ENCODE peak calls at places on chromosome 9, in six cellular contexts. One of them, this sample, is unnamed.

GRCh38 chr9:128716581-128717254 is 7.2 kb downstream of the ZDHHC12 start:
- DNase-seq in activated CD4-positive, alpha-beta T cell treated with anti-CD3 and anti-CD28 coated beads, Interleukin-2, amount 50 U/mL, for 4 hours: no peak
- DNase-seq in glomerular endothelial cell: no peak
- DNase-seq in foreskin fibroblast: no peak
- DNase-seq in HEK293T: no peak
- DNase-seq in stimulated activated CD4-positive, alpha-beta T cell treated with anti-CD3 and anti-CD28 coated beads, TNF-alpha, amount 100 ng/mL, for 1 hour: no peak
- DNase-seq in this sample: no peak

GRCh38 chr9:137486141-137486490 is 27.0 kb upstream of the NSMF start:
- DNase-seq in stimulated activated CD4-positive, alpha-beta T cell treated with anti-CD3 and anti-CD28 coated beads, TNF-alpha, amount 100 ng/mL, for 1 hour: no peak
- DNase-seq in foreskin fibroblast: no peak
- DNase-seq in HEK293T: no peak
- DNase-seq in glomerular endothelial cell: no peak
- DNase-seq in activated CD4-positive, alpha-beta T cell treated with anti-CD3 and anti-CD28 coated beads, Interleukin-2, amount 50 U/mL, for 4 hours: no peak
- DNase-seq in this sample: no peak

GRCh38 chr9:78236511-78236950 is 656 bp downstream of the CEP78 start:
- DNase-seq in foreskin fibroblast: no peak
- DNase-seq in activated CD4-positive, alpha-beta T cell treated with anti-CD3 and anti-CD28 coated beads, Interleukin-2, amount 50 U/mL, for 4 hours: no peak
- DNase-seq in stimulated activated CD4-positive, alpha-beta T cell treated with anti-CD3 and anti-CD28 coated beads, TNF-alpha, amount 100 ng/mL, for 1 hour: no peak
- DNase-seq in HEK293T: peak; percentile 41
- DNase-seq in glomerular endothelial cell: no peak
- DNase-seq in this sample: no peak

GRCh38 chr9:123111977-123112869 is 78.8 kb downstream of the GPR21 start:
- DNase-seq in stimulated activated CD4-positive, alpha-beta T cell treated with anti-CD3 and anti-CD28 coated beads, TNF-alpha, amount 100 ng/mL, for 1 hour: no peak
- DNase-seq in HEK293T: no peak
- DNase-seq in foreskin fibroblast: no peak
- DNase-seq in activated CD4-positive, alpha-beta T cell treated with anti-CD3 and anti-CD28 coated beads, Interleukin-2, amount 50 U/mL, for 4 hours: no peak
- DNase-seq in glomerular endothelial cell: no peak
- DNase-seq in this sample: no peak

GRCh38 chr9:112925058-112925641 is 34.5 kb upstream of the SLC46A2 start:
- DNase-seq in stimulated activated CD4-positive, alpha-beta T cell treated with anti-CD3 and anti-CD28 coated beads, TNF-alpha, amount 100 ng/mL, for 1 hour: no peak
- DNase-seq in foreskin fibroblast: peak; percentile 21
- DNase-seq in activated CD4-positive, alpha-beta T cell treated with anti-CD3 and anti-CD28 coated beads, Interleukin-2, amount 50 U/mL, for 4 hours: no peak
- DNase-seq in HEK293T: peak; percentile 41
- DNase-seq in glomerular endothelial cell: no peak
- DNase-seq in this sample: no peak

GRCh38 chr9:130542038-130542437 is 37.3 kb upstream of the FUBP3 start:
- DNase-seq in glomerular endothelial cell: no peak
- DNase-seq in HEK293T: no peak
- DNase-seq in activated CD4-positive, alpha-beta T cell treated with anti-CD3 and anti-CD28 coated beads, Interleukin-2, amount 50 U/mL, for 4 hours: no peak
- DNase-seq in foreskin fibroblast: no peak
- DNase-seq in stimulated activated CD4-positive, alpha-beta T cell treated with anti-CD3 and anti-CD28 coated beads, TNF-alpha, amount 100 ng/mL, for 1 hour: no peak
- DNase-seq in this sample: no peak

GRCh38 chr9:126379661-126380365 is 53.2 kb downstream of the MVB12B start:
- DNase-seq in stimulated activated CD4-positive, alpha-beta T cell treated with anti-CD3 and anti-CD28 coated beads, TNF-alpha, amount 100 ng/mL, for 1 hour: no peak
- DNase-seq in glomerular endothelial cell: no peak
- DNase-seq in HEK293T: no peak
- DNase-seq in activated CD4-positive, alpha-beta T cell treated with anti-CD3 and anti-CD28 coated beads, Interleukin-2, amount 50 U/mL, for 4 hours: no peak
- DNase-seq in foreskin fibroblast: no peak
- DNase-seq in this sample: no peak

GRCh38 chr9:13481274-13481673 is 201.8 kb upstream of the MPDZ start:
- DNase-seq in foreskin fibroblast: no peak
- DNase-seq in stimulated activated CD4-positive, alpha-beta T cell treated with anti-CD3 and anti-CD28 coated beads, TNF-alpha, amount 100 ng/mL, for 1 hour: no peak
- DNase-seq in HEK293T: no peak
- DNase-seq in glomerular endothelial cell: no peak
- DNase-seq in activated CD4-positive, alpha-beta T cell treated with anti-CD3 and anti-CD28 coated beads, Interleukin-2, amount 50 U/mL, for 4 hours: no peak
- DNase-seq in this sample: no peak

GRCh38 chr9:91092214-91092613 is 269.5 kb downstream of the AUH start:
- DNase-seq in activated CD4-positive, alpha-beta T cell treated with anti-CD3 and anti-CD28 coated beads, Interleukin-2, amount 50 U/mL, for 4 hours: no peak
- DNase-seq in stimulated activated CD4-positive, alpha-beta T cell treated with anti-CD3 and anti-CD28 coated beads, TNF-alpha, amount 100 ng/mL, for 1 hour: no peak
- DNase-seq in foreskin fibroblast: no peak
- DNase-seq in HEK293T: no peak
- DNase-seq in glomerular endothelial cell: no peak
- DNase-seq in this sample: no peak

GRCh38 chr9:121567142-121568100 is 67.8 kb upstream of the GGTA1 start:
- DNase-seq in glomerular endothelial cell: no peak
- DNase-seq in foreskin fibroblast: peak; percentile 11
- DNase-seq in activated CD4-positive, alpha-beta T cell treated with anti-CD3 and anti-CD28 coated beads, Interleukin-2, amount 50 U/mL, for 4 hours: no peak
- DNase-seq in HEK293T: no peak
- DNase-seq in stimulated activated CD4-positive, alpha-beta T cell treated with anti-CD3 and anti-CD28 coated beads, TNF-alpha, amount 100 ng/mL, for 1 hour: no peak
- DNase-seq in this sample: no peak

GRCh38 chr9:111298831-111299603 is 31.0 kb downstream of the OR2K2 start:
- DNase-seq in foreskin fibroblast: peak; percentile 59
- DNase-seq in HEK293T: peak; percentile 45
- DNase-seq in activated CD4-positive, alpha-beta T cell treated with anti-CD3 and anti-CD28 coated beads, Interleukin-2, amount 50 U/mL, for 4 hours: no peak
- DNase-seq in stimulated activated CD4-positive, alpha-beta T cell treated with anti-CD3 and anti-CD28 coated beads, TNF-alpha, amount 100 ng/mL, for 1 hour: no peak
- DNase-seq in glomerular endothelial cell: peak; percentile 29
- DNase-seq in this sample: no peak

GRCh38 chr9:36928670-36929349 is 105.3 kb downstream of the PAX5 start:
- DNase-seq in foreskin fibroblast: peak; percentile 42
- DNase-seq in HEK293T: no peak
- DNase-seq in activated CD4-positive, alpha-beta T cell treated with anti-CD3 and anti-CD28 coated beads, Interleukin-2, amount 50 U/mL, for 4 hours: no peak
- DNase-seq in stimulated activated CD4-positive, alpha-beta T cell treated with anti-CD3 and anti-CD28 coated beads, TNF-alpha, amount 100 ng/mL, for 1 hour: no peak
- DNase-seq in glomerular endothelial cell: peak; percentile 20
- DNase-seq in this sample: no peak

GRCh38 chr9:136144450-136144849 is 25.8 kb upstream of the TMEM250 start:
- DNase-seq in foreskin fibroblast: no peak
- DNase-seq in HEK293T: no peak
- DNase-seq in glomerular endothelial cell: no peak
- DNase-seq in stimulated activated CD4-positive, alpha-beta T cell treated with anti-CD3 and anti-CD28 coated beads, TNF-alpha, amount 100 ng/mL, for 1 hour: no peak
- DNase-seq in activated CD4-positive, alpha-beta T cell treated with anti-CD3 and anti-CD28 coated beads, Interleukin-2, amount 50 U/mL, for 4 hours: no peak
- DNase-seq in this sample: no peak

GRCh38 chr9:73426226-73426625 is 274.6 kb downstream of the ANXA1 start:
- DNase-seq in stimulated activated CD4-positive, alpha-beta T cell treated with anti-CD3 and anti-CD28 coated beads, TNF-alpha, amount 100 ng/mL, for 1 hour: no peak
- DNase-seq in glomerular endothelial cell: no peak
- DNase-seq in HEK293T: no peak
- DNase-seq in activated CD4-positive, alpha-beta T cell treated with anti-CD3 and anti-CD28 coated beads, Interleukin-2, amount 50 U/mL, for 4 hours: no peak
- DNase-seq in foreskin fibroblast: no peak
- DNase-seq in this sample: no peak

GRCh38 chr9:8816361-8816760 is 1016.8 kb upstream of the DMAC1 start:
- DNase-seq in glomerular endothelial cell: no peak
- DNase-seq in foreskin fibroblast: no peak
- DNase-seq in stimulated activated CD4-positive, alpha-beta T cell treated with anti-CD3 and anti-CD28 coated beads, TNF-alpha, amount 100 ng/mL, for 1 hour: no peak
- DNase-seq in HEK293T: peak; percentile 5
- DNase-seq in activated CD4-positive, alpha-beta T cell treated with anti-CD3 and anti-CD28 coated beads, Interleukin-2, amount 50 U/mL, for 4 hours: no peak
- DNase-seq in this sample: no peak

GRCh38 chr9:116075191-116075590 is 78.4 kb upstream of the PAPPA start:
- DNase-seq in activated CD4-positive, alpha-beta T cell treated with anti-CD3 and anti-CD28 coated beads, Interleukin-2, amount 50 U/mL, for 4 hours: no peak
- DNase-seq in stimulated activated CD4-positive, alpha-beta T cell treated with anti-CD3 and anti-CD28 coated beads, TNF-alpha, amount 100 ng/mL, for 1 hour: no peak
- DNase-seq in foreskin fibroblast: peak; percentile 94
- DNase-seq in glomerular endothelial cell: no peak
- DNase-seq in HEK293T: no peak
- DNase-seq in this sample: no peak

GRCh38 chr9:89543621-89544279 is 45.8 kb upstream of the SEMA4D start:
- DNase-seq in activated CD4-positive, alpha-beta T cell treated with anti-CD3 and anti-CD28 coated beads, Interleukin-2, amount 50 U/mL, for 4 hours: no peak
- DNase-seq in HEK293T: no peak
- DNase-seq in stimulated activated CD4-positive, alpha-beta T cell treated with anti-CD3 and anti-CD28 coated beads, TNF-alpha, amount 100 ng/mL, for 1 hour: no peak
- DNase-seq in foreskin fibroblast: no peak
- DNase-seq in glomerular endothelial cell: no peak
- DNase-seq in this sample: no peak

GRCh38 chr9:89799221-89799620 is 194.4 kb downstream of the GADD45G start:
- DNase-seq in activated CD4-positive, alpha-beta T cell treated with anti-CD3 and anti-CD28 coated beads, Interleukin-2, amount 50 U/mL, for 4 hours: no peak
- DNase-seq in stimulated activated CD4-positive, alpha-beta T cell treated with anti-CD3 and anti-CD28 coated beads, TNF-alpha, amount 100 ng/mL, for 1 hour: no peak
- DNase-seq in glomerular endothelial cell: no peak
- DNase-seq in foreskin fibroblast: no peak
- DNase-seq in HEK293T: no peak
- DNase-seq in this sample: no peak

GRCh38 chr9:69822091-69822750 is 1.6 kb downstream of the CFAP95 start:
- DNase-seq in activated CD4-positive, alpha-beta T cell treated with anti-CD3 and anti-CD28 coated beads, Interleukin-2, amount 50 U/mL, for 4 hours: no peak
- DNase-seq in HEK293T: peak; percentile 19
- DNase-seq in foreskin fibroblast: peak; percentile 60
- DNase-seq in glomerular endothelial cell: no peak
- DNase-seq in stimulated activated CD4-positive, alpha-beta T cell treated with anti-CD3 and anti-CD28 coated beads, TNF-alpha, amount 100 ng/mL, for 1 hour: no peak
- DNase-seq in this sample: no peak

GRCh38 chr9:132994410-132995120 is 16.1 kb downstream of the GFI1B start:
- DNase-seq in stimulated activated CD4-positive, alpha-beta T cell treated with anti-CD3 and anti-CD28 coated beads, TNF-alpha, amount 100 ng/mL, for 1 hour: no peak
- DNase-seq in activated CD4-positive, alpha-beta T cell treated with anti-CD3 and anti-CD28 coated beads, Interleukin-2, amount 50 U/mL, for 4 hours: no peak
- DNase-seq in foreskin fibroblast: peak; percentile 28
- DNase-seq in glomerular endothelial cell: no peak
- DNase-seq in HEK293T: no peak
- DNase-seq in this sample: no peak

GRCh38 chr9:107481035-107481434 is 8.5 kb downstream of the KLF4 start:
- DNase-seq in stimulated activated CD4-positive, alpha-beta T cell treated with anti-CD3 and anti-CD28 coated beads, TNF-alpha, amount 100 ng/mL, for 1 hour: no peak
- DNase-seq in glomerular endothelial cell: no peak
- DNase-seq in foreskin fibroblast: no peak
- DNase-seq in HEK293T: no peak
- DNase-seq in activated CD4-positive, alpha-beta T cell treated with anti-CD3 and anti-CD28 coated beads, Interleukin-2, amount 50 U/mL, for 4 hours: no peak
- DNase-seq in this sample: no peak

GRCh38 chr9:99391937-99392574 is 170.0 kb downstream of the SEC61B start:
- DNase-seq in stimulated activated CD4-positive, alpha-beta T cell treated with anti-CD3 and anti-CD28 coated beads, TNF-alpha, amount 100 ng/mL, for 1 hour: no peak
- DNase-seq in foreskin fibroblast: no peak
- DNase-seq in glomerular endothelial cell: no peak
- DNase-seq in HEK293T: no peak
- DNase-seq in activated CD4-positive, alpha-beta T cell treated with anti-CD3 and anti-CD28 coated beads, Interleukin-2, amount 50 U/mL, for 4 hours: no peak
- DNase-seq in this sample: no peak

This sample was measured in NCI-H187.